ENCODE peak calls at places on chromosome 7, in eight cellular contexts. One of them, this sample, is unnamed.

GRCh38 chr7:17556247-17556646 is 257.8 kb downstream of the AHR start:
- DNase-seq in cardiac muscle cell: no peak
- DNase-seq in psoas muscle: no peak
- DNase-seq in transverse colon: no peak
- DNase-seq in brain microvascular endothelial cell: no peak
- DNase-seq in endodermal cell: no peak
- DNase-seq in CD4-positive, alpha-beta memory T cell: no peak
- DNase-seq in SK-N-SH: no peak
- DNase-seq in this sample: no peak

GRCh38 chr7:17292858-17293257 is 5.6 kb upstream of the AHR start:
- DNase-seq in SK-N-SH: no peak
- DNase-seq in transverse colon: no peak
- DNase-seq in CD4-positive, alpha-beta memory T cell: no peak
- DNase-seq in endodermal cell: no peak
- DNase-seq in brain microvascular endothelial cell: no peak
- DNase-seq in psoas muscle: no peak
- DNase-seq in cardiac muscle cell: no peak
- DNase-seq in this sample: no peak

GRCh38 chr7:135454060-135454459 is 55.8 kb downstream of the CNOT4 start:
- DNase-seq in cardiac muscle cell: no peak
- DNase-seq in transverse colon: no peak
- DNase-seq in SK-N-SH: no peak
- DNase-seq in CD4-positive, alpha-beta memory T cell: no peak
- DNase-seq in brain microvascular endothelial cell: no peak
- DNase-seq in psoas muscle: no peak
- DNase-seq in endodermal cell: no peak
- DNase-seq in this sample: no peak

GRCh38 chr7:27113991-27114866 is 11.7 kb upstream of the HOXA2 start:
- DNase-seq in brain microvascular endothelial cell: no peak
- DNase-seq in cardiac muscle cell: no peak
- DNase-seq in CD4-positive, alpha-beta memory T cell: no peak
- DNase-seq in endodermal cell: no peak
- DNase-seq in SK-N-SH: peak
- DNase-seq in psoas muscle: peak
- DNase-seq in transverse colon: peak
- DNase-seq in this sample: no peak

GRCh38 chr7:2659556-2660358 is 28.0 kb downstream of the TTYH3 start:
- DNase-seq in endodermal cell: no peak
- DNase-seq in CD4-positive, alpha-beta memory T cell: no peak
- DNase-seq in psoas muscle: no peak
- DNase-seq in cardiac muscle cell: no peak
- DNase-seq in SK-N-SH: no peak
- DNase-seq in transverse colon: no peak
- DNase-seq in brain microvascular endothelial cell: no peak
- DNase-seq in this sample: no peak

GRCh38 chr7:106022193-106022821 is 59.2 kb downstream of the CDHR3 start:
- DNase-seq in CD4-positive, alpha-beta memory T cell: peak
- DNase-seq in SK-N-SH: no peak
- DNase-seq in cardiac muscle cell: no peak
- DNase-seq in endodermal cell: no peak
- DNase-seq in psoas muscle: no peak
- DNase-seq in brain microvascular endothelial cell: no peak
- DNase-seq in transverse colon: peak
- DNase-seq in this sample: peak

GRCh38 chr7:97116308-97116707 is 1.2 kb upstream of the SDHAF3 start:
- DNase-seq in SK-N-SH: no peak
- DNase-seq in psoas muscle: no peak
- DNase-seq in brain microvascular endothelial cell: no peak
- DNase-seq in transverse colon: no peak
- DNase-seq in cardiac muscle cell: no peak
- DNase-seq in CD4-positive, alpha-beta memory T cell: no peak
- DNase-seq in endodermal cell: no peak
- DNase-seq in this sample: no peak

GRCh38 chr7:36942062-36942461 is 217.8 kb upstream of the AOAH start:
- DNase-seq in SK-N-SH: no peak
- DNase-seq in transverse colon: no peak
- DNase-seq in brain microvascular endothelial cell: no peak
- DNase-seq in CD4-positive, alpha-beta memory T cell: no peak
- DNase-seq in cardiac muscle cell: no peak
- DNase-seq in psoas muscle: no peak
- DNase-seq in endodermal cell: no peak
- DNase-seq in this sample: no peak

GRCh38 chr7:132181371-132181770 is 394.9 kb downstream of the PLXNA4 start:
- DNase-seq in SK-N-SH: no peak
- DNase-seq in transverse colon: no peak
- DNase-seq in psoas muscle: no peak
- DNase-seq in brain microvascular endothelial cell: no peak
- DNase-seq in endodermal cell: no peak
- DNase-seq in cardiac muscle cell: no peak
- DNase-seq in CD4-positive, alpha-beta memory T cell: no peak
- DNase-seq in this sample: no peak

GRCh38 chr7:132655071-132655761 is 78.9 kb upstream of the PLXNA4 start:
- DNase-seq in SK-N-SH: no peak
- DNase-seq in CD4-positive, alpha-beta memory T cell: peak
- DNase-seq in transverse colon: peak
- DNase-seq in endodermal cell: peak
- DNase-seq in brain microvascular endothelial cell: peak
- DNase-seq in psoas muscle: peak
- DNase-seq in cardiac muscle cell: peak
- DNase-seq in this sample: peak

GRCh38 chr7:141792526-141792925 is 2.5 kb downstream of the TAS2R5 start:
- DNase-seq in transverse colon: no peak
- DNase-seq in endodermal cell: no peak
- DNase-seq in brain microvascular endothelial cell: no peak
- DNase-seq in CD4-positive, alpha-beta memory T cell: no peak
- DNase-seq in SK-N-SH: no peak
- DNase-seq in cardiac muscle cell: peak
- DNase-seq in psoas muscle: no peak
- DNase-seq in this sample: no peak

GRCh38 chr7:80563561-80564327 is 51.9 kb upstream of the GNAT3 start:
- DNase-seq in psoas muscle: no peak
- DNase-seq in CD4-positive, alpha-beta memory T cell: no peak
- DNase-seq in cardiac muscle cell: no peak
- DNase-seq in endodermal cell: no peak
- DNase-seq in transverse colon: no peak
- DNase-seq in brain microvascular endothelial cell: no peak
- DNase-seq in SK-N-SH: no peak
- DNase-seq in this sample: no peak

GRCh38 chr7:117819558-117819957 is 53.7 kb downstream of the CTTNBP2 start:
- DNase-seq in brain microvascular endothelial cell: no peak
- DNase-seq in psoas muscle: no peak
- DNase-seq in SK-N-SH: no peak
- DNase-seq in transverse colon: no peak
- DNase-seq in cardiac muscle cell: no peak
- DNase-seq in endodermal cell: no peak
- DNase-seq in CD4-positive, alpha-beta memory T cell: no peak
- DNase-seq in this sample: no peak

GRCh38 chr7:37411444-37412034 is 37.1 kb downstream of the ELMO1 start:
- DNase-seq in SK-N-SH: no peak
- DNase-seq in endodermal cell: no peak
- DNase-seq in transverse colon: no peak
- DNase-seq in brain microvascular endothelial cell: no peak
- DNase-seq in CD4-positive, alpha-beta memory T cell: no peak
- DNase-seq in cardiac muscle cell: no peak
- DNase-seq in psoas muscle: no peak
- DNase-seq in this sample: no peak

GRCh38 chr7:11552676-11553075 is 279.3 kb downstream of the THSD7A start:
- DNase-seq in psoas muscle: no peak
- DNase-seq in endodermal cell: no peak
- DNase-seq in cardiac muscle cell: no peak
- DNase-seq in CD4-positive, alpha-beta memory T cell: no peak
- DNase-seq in SK-N-SH: no peak
- DNase-seq in transverse colon: no peak
- DNase-seq in brain microvascular endothelial cell: no peak
- DNase-seq in this sample: no peak

GRCh38 chr7:103656221-103656620 is 210.2 kb upstream of the SLC26A5 start:
- DNase-seq in endodermal cell: no peak
- DNase-seq in brain microvascular endothelial cell: no peak
- DNase-seq in psoas muscle: no peak
- DNase-seq in SK-N-SH: no peak
- DNase-seq in cardiac muscle cell: no peak
- DNase-seq in CD4-positive, alpha-beta memory T cell: no peak
- DNase-seq in transverse colon: no peak
- DNase-seq in this sample: no peak
- H3K27ac ChIP-seq in endodermal cell: no peak
- H3K27ac ChIP-seq in brain microvascular endothelial cell: no peak
- H3K27ac ChIP-seq in psoas muscle: no peak
- H3K27ac ChIP-seq in SK-N-SH: no peak
- H3K27ac ChIP-seq in cardiac muscle cell: no peak
- H3K27ac ChIP-seq in CD4-positive, alpha-beta memory T cell: no peak
- H3K27ac ChIP-seq in transverse colon: no peak
- H3K27ac ChIP-seq in this sample: no peak

GRCh38 chr7:91287685-91288084 is 23.5 kb downstream of the FZD1 start:
- DNase-seq in psoas muscle: no peak
- DNase-seq in endodermal cell: no peak
- DNase-seq in CD4-positive, alpha-beta memory T cell: no peak
- DNase-seq in brain microvascular endothelial cell: peak
- DNase-seq in cardiac muscle cell: peak
- DNase-seq in SK-N-SH: no peak
- DNase-seq in transverse colon: no peak
- DNase-seq in this sample: no peak
- H3K4me3 ChIP-seq in psoas muscle: no peak
- H3K4me3 ChIP-seq in endodermal cell: no peak
- H3K4me3 ChIP-seq in CD4-positive, alpha-beta memory T cell: no peak
- H3K4me3 ChIP-seq in brain microvascular endothelial cell: no peak
- H3K4me3 ChIP-seq in cardiac muscle cell: no peak
- H3K4me3 ChIP-seq in SK-N-SH: no peak
- H3K4me3 ChIP-seq in transverse colon: no peak
- H3K4me3 ChIP-seq in this sample: no peak

GRCh38 chr7:134365341-134366054 is 48.8 kb upstream of the SLC35B4 start:
- DNase-seq in psoas muscle: no peak
- DNase-seq in transverse colon: no peak
- DNase-seq in SK-N-SH: no peak
- DNase-seq in cardiac muscle cell: peak
- DNase-seq in endodermal cell: no peak
- DNase-seq in CD4-positive, alpha-beta memory T cell: no peak
- DNase-seq in brain microvascular endothelial cell: peak
- DNase-seq in this sample: no peak
- H3K27ac ChIP-seq in psoas muscle: no peak
- H3K27ac ChIP-seq in transverse colon: no peak
- H3K27ac ChIP-seq in SK-N-SH: no peak
- H3K27ac ChIP-seq in cardiac muscle cell: no peak
- H3K27ac ChIP-seq in endodermal cell: no peak
- H3K27ac ChIP-seq in CD4-positive, alpha-beta memory T cell: no peak
- H3K27ac ChIP-seq in brain microvascular endothelial cell: no peak
- H3K27ac ChIP-seq in this sample: no peak

GRCh38 chr7:23472046-23472445 is 1.8 kb upstream of the IGF2BP3 start:
- DNase-seq in CD4-positive, alpha-beta memory T cell: no peak
- DNase-seq in endodermal cell: no peak
- DNase-seq in psoas muscle: no peak
- DNase-seq in brain microvascular endothelial cell: no peak
- DNase-seq in transverse colon: no peak
- DNase-seq in SK-N-SH: no peak
- DNase-seq in cardiac muscle cell: no peak
- DNase-seq in this sample: no peak
- H3K4me3 ChIP-seq in CD4-positive, alpha-beta memory T cell: no peak
- H3K4me3 ChIP-seq in endodermal cell: peak
- H3K4me3 ChIP-seq in psoas muscle: no peak
- H3K4me3 ChIP-seq in brain microvascular endothelial cell: peak
- H3K4me3 ChIP-seq in transverse colon: no peak
- H3K4me3 ChIP-seq in SK-N-SH: peak
- H3K4me3 ChIP-seq in cardiac muscle cell: peak
- H3K4me3 ChIP-seq in this sample: no peak

GRCh38 chr7:130430841-130431713 is 9.7 kb downstream of the CEP41 start:
- DNase-seq in endodermal cell: no peak
- DNase-seq in cardiac muscle cell: peak
- DNase-seq in CD4-positive, alpha-beta memory T cell: no peak
- DNase-seq in SK-N-SH: no peak
- DNase-seq in psoas muscle: no peak
- DNase-seq in transverse colon: no peak
- DNase-seq in brain microvascular endothelial cell: peak
- DNase-seq in this sample: no peak
- H3K27ac ChIP-seq in endodermal cell: peak
- H3K27ac ChIP-seq in cardiac muscle cell: peak
- H3K27ac ChIP-seq in CD4-positive, alpha-beta memory T cell: no peak
- H3K27ac ChIP-seq in SK-N-SH: peak
- H3K27ac ChIP-seq in psoas muscle: no peak
- H3K27ac ChIP-seq in transverse colon: no peak
- H3K27ac ChIP-seq in brain microvascular endothelial cell: peak
- H3K27ac ChIP-seq in this sample: no peak

DNA sequence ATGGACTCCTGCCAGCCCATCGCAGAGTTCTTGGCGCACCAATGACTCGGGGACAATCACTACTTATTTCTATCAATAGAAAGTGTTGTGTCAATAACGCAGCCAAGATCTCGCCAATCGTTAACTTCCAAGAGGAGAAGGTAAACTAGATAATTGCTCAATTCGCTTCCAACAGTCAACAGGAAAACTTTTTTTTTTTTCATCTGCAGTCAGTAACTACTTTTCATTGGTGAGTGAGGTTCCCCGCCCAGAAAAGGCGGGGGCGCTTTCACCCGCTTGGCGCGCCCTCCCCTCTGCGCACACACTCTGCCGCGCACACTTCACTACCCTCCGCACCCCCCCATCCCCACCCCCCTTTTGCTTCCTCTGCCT is at the start of gene FEZF1:
- DNase-seq in endodermal cell: peak
- DNase-seq in brain microvascular endothelial cell: no peak
- DNase-seq in SK-N-SH: no peak
- DNase-seq in CD4-positive, alpha-beta memory T cell: no peak
- DNase-seq in cardiac muscle cell: no peak
- DNase-seq in transverse colon: no peak
- DNase-seq in psoas muscle: no peak
- DNase-seq in this sample: no peak
- H3K4me3 ChIP-seq in endodermal cell: peak
- H3K4me3 ChIP-seq in brain microvascular endothelial cell: no peak
- H3K4me3 ChIP-seq in SK-N-SH: no peak
- H3K4me3 ChIP-seq in CD4-positive, alpha-beta memory T cell: no peak
- H3K4me3 ChIP-seq in cardiac muscle cell: peak
- H3K4me3 ChIP-seq in transverse colon: no peak
- H3K4me3 ChIP-seq in psoas muscle: peak
- H3K4me3 ChIP-seq in this sample: no peak

DNA sequence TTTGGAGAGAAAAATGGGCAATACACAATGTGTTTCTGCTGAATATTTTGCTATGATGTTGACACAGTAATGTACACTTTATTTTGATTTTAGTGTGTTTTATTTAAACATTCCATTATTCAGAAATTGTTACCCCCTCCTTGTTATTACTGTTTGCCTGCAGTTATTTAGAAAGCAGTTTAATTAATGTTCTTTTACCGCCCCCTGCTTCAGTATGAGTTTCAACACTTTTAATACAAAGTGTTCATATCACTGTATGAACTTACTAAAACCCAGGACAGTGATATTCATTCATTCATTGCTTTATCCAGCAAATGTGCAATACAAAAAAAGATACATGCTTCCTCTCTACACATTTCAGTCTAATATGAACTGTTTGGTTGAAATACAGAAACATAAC is 159.3 kb downstream of the AUTS2 start:
- DNase-seq in endodermal cell: no peak
- DNase-seq in psoas muscle: no peak
- DNase-seq in cardiac muscle cell: no peak
- DNase-seq in transverse colon: no peak
- DNase-seq in CD4-positive, alpha-beta memory T cell: no peak
- DNase-seq in brain microvascular endothelial cell: no peak
- DNase-seq in SK-N-SH: no peak
- DNase-seq in this sample: no peak
- H3K27ac ChIP-seq in endodermal cell: no peak
- H3K27ac ChIP-seq in psoas muscle: no peak
- H3K27ac ChIP-seq in cardiac muscle cell: no peak
- H3K27ac ChIP-seq in transverse colon: no peak
- H3K27ac ChIP-seq in CD4-positive, alpha-beta memory T cell: no peak
- H3K27ac ChIP-seq in brain microvascular endothelial cell: no peak
- H3K27ac ChIP-seq in SK-N-SH: no peak
- H3K27ac ChIP-seq in this sample: no peak

GRCh38 chr7:24830440-24831050 is 73.3 kb upstream of the GSDME start:
- DNase-seq in brain microvascular endothelial cell: no peak
- DNase-seq in endodermal cell: no peak
- DNase-seq in cardiac muscle cell: no peak
- DNase-seq in SK-N-SH: no peak
- DNase-seq in psoas muscle: no peak
- DNase-seq in transverse colon: no peak
- DNase-seq in CD4-positive, alpha-beta memory T cell: no peak
- DNase-seq in this sample: no peak
- H3K4me3 ChIP-seq in brain microvascular endothelial cell: no peak
- H3K4me3 ChIP-seq in endodermal cell: no peak
- H3K4me3 ChIP-seq in cardiac muscle cell: no peak
- H3K4me3 ChIP-seq in SK-N-SH: no peak
- H3K4me3 ChIP-seq in psoas muscle: no peak
- H3K4me3 ChIP-seq in transverse colon: no peak
- H3K4me3 ChIP-seq in CD4-positive, alpha-beta memory T cell: no peak
- H3K4me3 ChIP-seq in this sample: no peak

This sample was measured in CD4-positive, CD25-positive, alpha-beta regulatory T cell.